ENCODE peak calls at places on chromosomes 5 and 9, in six cellular contexts. V, D, R, N, W and U are unnamed samples.

GRCh38 chr5:154117930-154118329 is 72.6 kb upstream of the GALNT10 start:
- DNase-seq in D (no peak), R (no peak), V (no peak), N (no peak), W (no peak), U (no peak)

GRCh38 chr5:88188458-88189132 is 80.0 kb downstream of the TMEM161B start:
- DNase-seq in D (no peak), R (no peak), W (no peak), N (no peak), V (no peak), U (no peak)

GRCh38 chr9:104232781-104233341 is 138.8 kb downstream of the SMC2 start:
- DNase-seq in W (no peak), N (no peak), D (no peak), R (no peak), V (peak; percentile 78), U (no peak)

GRCh38 chr5:54902817-54903473 is 82.4 kb downstream of the ESM1 start:
- DNase-seq in D (peak; percentile 11), W (peak; percentile 71), R (no peak), V (peak; percentile 78), N (no peak), U (no peak)

GRCh38 chr9:112355305-112355953 is 22.0 kb upstream of the PTBP3 start:
- DNase-seq in R (no peak), N (no peak), D (no peak), V (no peak), W (no peak), U (no peak)

GRCh38 chr5:164306662-164307061 is 801.2 kb downstream of the MAT2B start:
- DNase-seq in D (no peak), R (no peak), N (no peak), W (no peak), V (no peak), U (no peak)

GRCh38 chr5:57785946-57786345 is 303.3 kb upstream of the ACTBL2 start:
- DNase-seq in N (no peak), R (no peak), D (no peak), V (no peak), W (no peak), U (no peak)

GRCh38 chr5:90308787-90309585 is 100.6 kb downstream of the CETN3 start:
- DNase-seq in N (no peak), V (no peak), W (no peak), D (no peak), R (no peak), U (no peak)

GRCh38 chr5:154241021-154241420 is 50.5 kb downstream of the GALNT10 start:
- DNase-seq in W (no peak), V (no peak), R (no peak), D (no peak), N (no peak), U (no peak)

GRCh38 chr5:107090471-107090870 is 580.3 kb downstream of the EFNA5 start:
- DNase-seq in R (no peak), V (no peak), W (no peak), N (no peak), D (no peak), U (no peak)

GRCh38 chr5:65480306-65480865 is 1.3 kb downstream of the ADAMTS6 start:
- DNase-seq in V (peak; percentile 54), N (no peak), D (peak; percentile 5), W (no peak), R (peak; percentile 83), U (peak; percentile 79)

GRCh38 chr5:27080147-27080546 is 41.8 kb upstream of the CDH9 start:
- DNase-seq in R (no peak), W (no peak), D (no peak), V (no peak), N (no peak), U (no peak)

GRCh38 chr9:91360551-91361293 is 996 bp downstream of the AUH start:
- DNase-seq in W (no peak), D (no peak), N (no peak), R (no peak), V (no peak), U (no peak)

GRCh38 chr9:130303613-130304055 is 38.1 kb downstream of the HMCN2 start:
- DNase-seq in D (no peak), W (no peak), V (no peak), N (no peak), R (no peak), U (no peak)

GRCh38 chr5:91103353-91104061 is 279.6 kb downstream of the ARRDC3 start:
- DNase-seq in R (no peak), W (no peak), V (no peak), N (no peak), D (no peak), U (no peak)

GRCh38 chr5:95958308-95959014 is 3.2 kb downstream of the ELL2 start:
- DNase-seq in W (no peak), D (no peak), V (no peak), N (no peak), R (no peak), U (no peak)

GRCh38 chr9:77598510-77598909 is 49.6 kb downstream of the GNA14 start:
- DNase-seq in R (no peak), N (peak; percentile 26), D (peak; percentile 52), V (peak; percentile 32), W (no peak), U (no peak)

GRCh38 chr5:99033014-99033931 is 104.5 kb upstream of the CHD1 start:
- DNase-seq in R (no peak), W (no peak), V (no peak), D (no peak), N (no peak), U (no peak)

GRCh38 chr5:133222979-133223378 is 171.2 kb downstream of the HSPA4 start:
- DNase-seq in V (no peak), D (no peak), R (no peak), W (no peak), N (no peak), U (no peak)

GRCh38 chr5:168262042-168262743 is 29.3 kb upstream of the WWC1 start:
- DNase-seq in W (no peak), D (no peak), R (no peak), V (no peak), N (no peak), U (no peak)

GRCh38 chr5:180910735-180911134 is 11.8 kb downstream of the BTNL8 start:
- DNase-seq in V (no peak), D (no peak), W (no peak), N (no peak), R (no peak), U (no peak)

GRCh38 chr9:120931278-120932085 is 4.9 kb upstream of the TRAF1 start:
- DNase-seq in D (peak; percentile 52), R (no peak), W (peak; percentile 81), N (no peak), V (no peak), U (no peak)

GRCh38 chr5:55993013-55993412 is 1.8 kb downstream of the IL6ST start:
- DNase-seq in W (no peak), N (no peak), D (no peak), R (no peak), V (no peak), U (no peak)

GRCh38 chr9:99030082-99030481 is 74.8 kb upstream of the TGFBR1 start:
- DNase-seq in N (no peak), D (no peak), V (peak; percentile 88), R (no peak), W (peak; percentile 7), U (no peak)

GRCh38 chr5:59274130-59274529 is 619.4 kb downstream of the PDE4D start:
- DNase-seq in R (no peak), N (no peak), V (no peak), D (no peak), W (no peak), U (no peak)

GRCh38 chr5:101260857-101261256 is 357.8 kb upstream of the ST8SIA4 start:
- DNase-seq in D (no peak), W (no peak), N (no peak), R (no peak), V (no peak), U (no peak)